ENCODE peak calls at places on chromosomes 16 and 17, in six cellular contexts. L, I, B, S, Z and F are unnamed samples. For H3K9me3, the result is how much of the 10 kb centered on the place peaks cover.

GRCh38 chr17:35743911-35744328 is 9.1 kb downstream of the GAS2L2 start:
- DNase-seq in L (no peak), I (no peak), B (no peak), S (peak), Z (no peak), F (no peak)

GRCh38 chr17:36527851-36528250 is 6.8 kb downstream of the MYO19 start:
- DNase-seq in L (no peak), I (no peak), B (no peak), S (no peak), Z (no peak), F (no peak)

GRCh38 chr17:77570565-77570898 is 388.0 kb upstream of the TNRC6C start:
- DNase-seq in L (no peak), I (no peak), B (no peak), S (no peak), Z (no peak), F (no peak)

GRCh38 chr17:36514856-36515255 is 19.8 kb downstream of the MYO19 start:
- DNase-seq in L (no peak), I (no peak), B (no peak), S (no peak), Z (no peak), F (no peak)

GRCh38 chr17:69588739-69589334 is 174.3 kb downstream of the MAP2K6 start:
- DNase-seq in L (no peak), I (no peak), B (no peak), S (no peak), Z (peak), F (no peak)

GRCh38 chr16:47731252-47731651 is 270.1 kb downstream of the PHKB start:
- DNase-seq in L (no peak), I (no peak), B (no peak), S (peak), Z (no peak), F (no peak)

GRCh38 chr17:35705705-35706104 is 25.7 kb upstream of the RASL10B start:
- DNase-seq in L (no peak), I (no peak), B (no peak), S (no peak), Z (no peak), F (no peak)

GRCh38 chr17:40501499-40501911 is at the start of gene TNS4:
- DNase-seq in L (no peak), I (no peak), B (no peak), S (no peak), Z (peak), F (no peak)

GRCh38 chr17:8158267-8159031 is 4.3 kb downstream of the VAMP2 start:
- DNase-seq in L (peak), I (peak), B (peak), S (peak), Z (peak), F (no peak)

GRCh38 chr16:10412935-10413601 is 27.2 kb downstream of the ATF7IP2 start:
- DNase-seq in L (no peak), I (no peak), B (no peak), S (no peak), Z (no peak), F (no peak)
- H3K9me3 ChIP-seq in L (half or more), I (under half), B (under half), S (under half), Z (under half), F (half or more)

GRCh38 chr17:58338454-58338841 is 9.9 kb upstream of the TSPOAP1 start:
- DNase-seq in L (no peak), I (no peak), B (no peak), S (no peak), Z (no peak), F (no peak)

GRCh38 chr17:58339775-58340622 is 11.4 kb upstream of the TSPOAP1 start:
- DNase-seq in L (no peak), I (no peak), B (no peak), S (no peak), Z (no peak), F (no peak)

GRCh38 chr17:58337600-58338453 is 9.2 kb upstream of the TSPOAP1 start:
- DNase-seq in L (peak), I (peak), B (no peak), S (peak), Z (peak), F (peak)

GRCh38 chr17:58340623-58340876 is 11.5 kb downstream of the SUPT4H1 start:
- DNase-seq in L (no peak), I (no peak), B (no peak), S (no peak), Z (no peak), F (no peak)

GRCh38 chr17:58338907-58339774 is 10.5 kb upstream of the TSPOAP1 start:
- DNase-seq in L (peak), I (no peak), B (no peak), S (peak), Z (no peak), F (peak)
- H3K4me3 ChIP-seq in L (peak), I (peak), B (no peak), S (peak), Z (no peak), F (no peak)

GRCh38 chr17:54280741-54281140 is 458.0 kb downstream of the KIF2B start:
- DNase-seq in L (no peak), I (no peak), B (no peak), S (no peak), Z (no peak), F (no peak)
- H3K9me3 ChIP-seq in L (under half), I (under half), B (under half), S (under half), Z (under half), F (under half)

DNA sequence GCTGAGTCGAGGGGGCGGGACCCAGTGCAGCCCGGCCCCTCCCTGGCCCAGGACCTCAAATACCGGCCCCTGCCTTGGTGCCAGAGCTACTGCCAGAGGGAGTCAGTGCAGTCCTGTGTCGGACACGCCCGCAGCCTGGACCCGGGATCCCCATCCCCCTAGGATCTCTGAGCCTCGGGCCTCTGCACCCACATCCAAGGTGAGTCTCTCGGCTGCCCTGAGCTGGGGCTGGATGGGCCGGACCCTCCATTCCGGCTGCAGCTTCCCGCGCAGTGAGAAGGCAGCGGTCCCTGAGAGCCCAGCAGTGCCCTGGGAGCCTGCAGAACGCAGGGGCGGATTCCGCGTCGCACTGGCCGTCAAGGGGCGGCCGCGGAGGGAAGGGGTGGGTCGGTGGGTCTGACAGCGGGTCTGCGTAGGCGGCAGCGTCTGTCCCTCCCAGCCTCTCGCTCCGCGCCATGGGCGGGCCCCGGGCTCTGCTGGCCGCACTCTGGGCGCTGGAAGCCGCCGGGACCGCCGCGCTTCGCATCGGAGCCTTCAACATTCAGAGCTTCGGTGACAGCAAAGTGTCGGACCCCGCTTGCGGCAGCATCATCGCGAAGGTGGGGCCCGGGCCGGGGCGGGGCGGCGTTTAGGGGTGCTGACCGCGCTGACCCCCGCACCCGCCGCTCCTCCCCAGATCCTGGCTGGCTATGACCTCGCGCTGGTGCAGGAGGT is at the start of gene DNASE1L2:
- DNase-seq in L (no peak), I (no peak), B (peak), S (no peak), Z (no peak), F (no peak)
- H3K4me3 ChIP-seq in L (peak), I (peak), B (no peak), S (peak), Z (peak), F (peak)

GRCh38 chr16:60180609-60181008 is 1446.5 kb upstream of the GOT2 start:
- DNase-seq in L (no peak), I (no peak), B (no peak), S (no peak), Z (no peak), F (no peak)
- H3K9me3 ChIP-seq in L (under half), I (under half), B (under half), S (under half), Z (under half), F (under half)

GRCh38 chr17:49210158-49211029 is at the start of the genes ABI3 and GNGT2:
- DNase-seq in L (peak), I (no peak), B (no peak), S (peak), Z (no peak), F (no peak)
- H3K4me3 ChIP-seq in L (peak), I (peak), B (no peak), S (no peak), Z (peak), F (peak)

GRCh38 chr16:51615141-51615540 is 464.1 kb upstream of the SALL1 start:
- DNase-seq in L (no peak), I (no peak), B (no peak), S (no peak), Z (no peak), F (no peak)
- H3K9me3 ChIP-seq in L (under half), I (under half), B (under half), S (under half), Z (under half), F (under half)

GRCh38 chr16:86566966-86567700 is 504 bp downstream of the FOXC2 start:
- DNase-seq in L (peak), I (no peak), B (no peak), S (peak), Z (no peak), F (no peak)

GRCh38 chr16:86565644-86566511 is 751 bp upstream of the FOXC2 start:
- DNase-seq in L (no peak), I (no peak), B (no peak), S (no peak), Z (no peak), F (no peak)

GRCh38 chr16:86567701-86568571 is 1.3 kb downstream of the FOXC2 start:
- DNase-seq in L (peak), I (no peak), B (no peak), S (peak), Z (no peak), F (no peak)

GRCh38 chr16:86565181-86565631 is 1.4 kb upstream of the FOXC2 start:
- DNase-seq in L (no peak), I (no peak), B (no peak), S (no peak), Z (no peak), F (no peak)

GRCh38 chr16:86566601-86566965 is at the start of gene FOXC2:
- DNase-seq in L (peak), I (no peak), B (peak), S (peak), Z (peak), F (peak)
- H3K4me3 ChIP-seq in L (peak), I (peak), B (no peak), S (peak), Z (peak), F (peak)

GRCh38 chr17:29905086-29905878 is 24.7 kb downstream of the SSH2 start:
- DNase-seq in L (no peak), I (no peak), B (no peak), S (no peak), Z (no peak), F (no peak)
- H3K9me3 ChIP-seq in L (under half), I (under half), B (under half), S (under half), Z (under half), F (under half)

GRCh38 chr17:80033840-80034239 is 1.8 kb downstream of the TBC1D16 start:
- DNase-seq in L (no peak), I (no peak), B (no peak), S (no peak), Z (no peak), F (no peak)

GRCh38 chr17:80034654-80034976 is 1.1 kb downstream of the TBC1D16 start:
- DNase-seq in L (no peak), I (no peak), B (no peak), S (no peak), Z (no peak), F (no peak)

GRCh38 chr17:80030730-80031410 is 4.8 kb downstream of the TBC1D16 start:
- DNase-seq in L (no peak), I (no peak), B (peak), S (no peak), Z (peak), F (no peak)

GRCh38 chr17:80031691-80032480 is 3.8 kb downstream of the TBC1D16 start:
- DNase-seq in L (no peak), I (no peak), B (no peak), S (no peak), Z (no peak), F (no peak)

GRCh38 chr17:80032614-80033171 is 3.0 kb downstream of the TBC1D16 start:
- DNase-seq in L (no peak), I (no peak), B (no peak), S (no peak), Z (no peak), F (no peak)
- H3K4me3 ChIP-seq in L (no peak), I (no peak), B (no peak), S (no peak), Z (no peak), F (no peak)